ENCODE peak calls at places on chromosomes 13 and 19, in five cellular contexts. One of them, this sample, is unnamed.

GRCh38 chr13:20359335-20359734 is 127.2 kb upstream of the GJB6 start:
- DNase-seq in sigmoid colon: no peak
- DNase-seq in tibial nerve: no peak
- DNase-seq in tibial artery: no peak
- DNase-seq in uterus: no peak
- DNase-seq in this sample: no peak

GRCh38 chr19:33275559-33275932 is 26.8 kb downstream of the CEBPA start:
- DNase-seq in sigmoid colon: no peak
- DNase-seq in tibial nerve: no peak
- DNase-seq in uterus: no peak
- DNase-seq in tibial artery: no peak
- DNase-seq in this sample: no peak

GRCh38 chr13:21901772-21902708 is 231.2 kb downstream of the FGF9 start:
- DNase-seq in tibial artery: no peak
- DNase-seq in uterus: peak
- DNase-seq in tibial nerve: no peak
- DNase-seq in sigmoid colon: no peak
- DNase-seq in this sample: no peak

GRCh38 chr13:26025196-26025595 is 26.6 kb downstream of the SHISA2 start:
- DNase-seq in sigmoid colon: no peak
- DNase-seq in tibial artery: no peak
- DNase-seq in uterus: no peak
- DNase-seq in tibial nerve: no peak
- DNase-seq in this sample: no peak

GRCh38 chr19:55005684-55006488 is 32.2 kb downstream of the GP6 start:
- DNase-seq in tibial artery: no peak
- DNase-seq in uterus: no peak
- DNase-seq in tibial nerve: no peak
- DNase-seq in sigmoid colon: no peak
- DNase-seq in this sample: no peak

GRCh38 chr13:78382481-78382880 is 220.9 kb downstream of the POU4F1 start:
- DNase-seq in tibial nerve: no peak
- DNase-seq in tibial artery: no peak
- DNase-seq in uterus: no peak
- DNase-seq in sigmoid colon: no peak
- DNase-seq in this sample: no peak

GRCh38 chr13:48585456-48585840 is 52.6 kb upstream of the RCBTB2 start:
- DNase-seq in tibial nerve: no peak
- DNase-seq in sigmoid colon: no peak
- DNase-seq in tibial artery: no peak
- DNase-seq in uterus: no peak
- DNase-seq in this sample: no peak

GRCh38 chr19:15195987-15196682 is 4.7 kb downstream of the NOTCH3 start:
- DNase-seq in tibial artery: peak
- DNase-seq in tibial nerve: no peak
- DNase-seq in uterus: no peak
- DNase-seq in sigmoid colon: no peak
- DNase-seq in this sample: no peak

GRCh38 chr13:39688699-39689405 is 33.4 kb downstream of the COG6 start:
- DNase-seq in tibial artery: no peak
- DNase-seq in uterus: no peak
- DNase-seq in sigmoid colon: no peak
- DNase-seq in tibial nerve: no peak
- DNase-seq in this sample: no peak

GRCh38 chr19:37997911-37998344 is 90.9 kb downstream of the SIPA1L3 start:
- DNase-seq in tibial artery: no peak
- DNase-seq in tibial nerve: no peak
- DNase-seq in sigmoid colon: no peak
- DNase-seq in uterus: no peak
- DNase-seq in this sample: no peak

GRCh38 chr19:51802775-51803174 is 7.8 kb downstream of the FPR3 start:
- DNase-seq in sigmoid colon: no peak
- DNase-seq in tibial artery: no peak
- DNase-seq in uterus: no peak
- DNase-seq in tibial nerve: no peak
- DNase-seq in this sample: no peak

GRCh38 chr19:39124136-39124764 is 1.3 kb upstream of the PAK4 start:
- DNase-seq in sigmoid colon: no peak
- DNase-seq in tibial nerve: no peak
- DNase-seq in uterus: no peak
- DNase-seq in tibial artery: no peak
- DNase-seq in this sample: no peak

GRCh38 chr19:13788991-13789390 is 6.3 kb upstream of the ZSWIM4 start:
- DNase-seq in tibial nerve: no peak
- DNase-seq in sigmoid colon: no peak
- DNase-seq in tibial artery: peak
- DNase-seq in uterus: peak
- DNase-seq in this sample: no peak

GRCh38 chr19:48812094-48812929 is 1.5 kb upstream of the BCAT2 start:
- DNase-seq in tibial artery: peak
- DNase-seq in uterus: peak
- DNase-seq in sigmoid colon: peak
- DNase-seq in tibial nerve: peak
- DNase-seq in this sample: peak

GRCh38 chr13:36839281-36839680 is 20.3 kb downstream of the RFXAP start:
- DNase-seq in tibial artery: no peak
- DNase-seq in sigmoid colon: no peak
- DNase-seq in uterus: no peak
- DNase-seq in tibial nerve: no peak
- DNase-seq in this sample: no peak

GRCh38 chr13:73598021-73598712 is 536.0 kb downstream of the KLF12 start:
- DNase-seq in uterus: no peak
- DNase-seq in tibial artery: no peak
- DNase-seq in sigmoid colon: no peak
- DNase-seq in tibial nerve: no peak
- DNase-seq in this sample: no peak

DNA sequence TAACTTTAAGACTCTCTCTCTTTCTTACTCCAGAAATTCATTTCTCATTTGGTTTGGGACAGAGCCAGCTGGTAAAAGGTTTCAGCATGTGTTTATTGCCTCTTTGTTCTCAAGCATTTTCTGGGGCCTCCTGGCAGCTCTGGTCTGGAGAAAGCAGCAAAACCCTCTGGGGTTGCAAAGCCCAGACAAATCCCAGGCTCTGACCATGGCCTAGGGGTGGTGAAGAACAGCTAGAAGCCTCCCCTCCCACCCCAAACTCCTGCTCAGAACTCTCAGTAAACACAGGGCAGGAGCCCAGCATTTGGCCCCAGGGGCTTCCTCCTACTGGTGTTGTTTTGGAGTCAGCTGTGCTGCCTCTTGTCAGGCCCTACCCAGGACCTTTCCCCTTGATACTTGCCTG is 124.2 kb upstream of the SERP2 start:
- DNase-seq in tibial artery: peak
- DNase-seq in tibial nerve: peak
- DNase-seq in uterus: peak
- DNase-seq in sigmoid colon: peak
- DNase-seq in this sample: no peak
- H3K4me3 ChIP-seq in tibial artery: no peak
- H3K4me3 ChIP-seq in tibial nerve: no peak
- H3K4me3 ChIP-seq in uterus: no peak
- H3K4me3 ChIP-seq in sigmoid colon: no peak
- H3K4me3 ChIP-seq in this sample: no peak

DNA sequence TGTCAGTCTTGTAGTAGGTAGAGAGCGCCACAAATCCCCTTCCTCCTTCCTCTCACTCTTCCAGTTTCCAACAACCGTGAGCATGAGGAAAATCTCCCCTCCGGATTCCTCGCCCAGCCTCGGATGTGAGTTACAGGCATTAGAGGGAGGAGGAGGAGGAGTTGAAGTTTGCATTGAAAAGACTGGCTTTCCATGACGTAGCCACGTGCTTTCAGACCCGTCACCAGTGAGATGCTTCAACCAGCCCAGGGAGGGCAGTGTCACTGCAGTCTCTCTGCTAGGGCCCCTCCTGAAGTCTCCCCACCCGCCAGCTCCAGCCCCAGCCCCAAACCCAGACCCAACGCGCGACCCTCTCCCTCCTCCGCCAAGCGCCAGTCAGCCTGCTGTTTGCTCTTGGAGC is 444 bp upstream of the FGF14 start:
- DNase-seq in tibial artery: no peak
- DNase-seq in tibial nerve: no peak
- DNase-seq in sigmoid colon: peak
- DNase-seq in uterus: peak
- DNase-seq in this sample: no peak
- TF ChIP-seq CTCF in tibial artery: no peak
- TF ChIP-seq CTCF in tibial nerve: no peak
- TF ChIP-seq CTCF in sigmoid colon: no peak
- TF ChIP-seq CTCF in uterus: no peak
- TF ChIP-seq CTCF in this sample: no peak

GRCh38 chr19:16326401-16327130 is 1.9 kb downstream of the KLF2 start:
- DNase-seq in tibial artery: no peak
- DNase-seq in tibial nerve: no peak
- DNase-seq in uterus: no peak
- DNase-seq in sigmoid colon: no peak
- DNase-seq in this sample: peak
- H3K4me3 ChIP-seq in tibial artery: peak
- H3K4me3 ChIP-seq in tibial nerve: peak
- H3K4me3 ChIP-seq in uterus: peak
- H3K4me3 ChIP-seq in sigmoid colon: peak
- H3K4me3 ChIP-seq in this sample: peak

DNA sequence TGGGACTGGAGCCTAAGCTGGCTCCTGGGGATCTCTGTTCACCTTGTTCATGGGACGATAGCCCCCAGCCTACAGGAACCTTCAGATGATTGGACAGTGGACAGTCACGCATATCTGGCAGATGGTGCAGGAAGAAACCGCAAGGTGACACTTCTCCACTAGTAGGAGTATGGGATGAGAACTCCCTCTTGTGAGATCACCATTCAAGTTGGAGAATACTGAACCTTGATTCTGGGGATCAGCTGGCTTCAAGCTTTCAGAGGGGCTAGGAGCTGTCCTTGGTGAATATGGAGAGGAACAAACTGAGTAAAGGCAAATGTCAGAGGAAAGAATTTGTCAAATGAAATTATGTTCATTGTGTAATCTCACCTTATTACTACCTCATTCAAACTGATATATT is 204.5 kb downstream of the PDS5B start:
- DNase-seq in sigmoid colon: no peak
- DNase-seq in tibial artery: no peak
- DNase-seq in tibial nerve: no peak
- DNase-seq in uterus: no peak
- DNase-seq in this sample: no peak
- TF ChIP-seq CTCF in sigmoid colon: no peak
- TF ChIP-seq CTCF in tibial artery: no peak
- TF ChIP-seq CTCF in tibial nerve: no peak
- TF ChIP-seq CTCF in uterus: no peak
- TF ChIP-seq CTCF in this sample: no peak

GRCh38 chr13:112850273-112850672 is 118.7 kb upstream of the MCF2L start:
- DNase-seq in uterus: no peak
- DNase-seq in tibial nerve: no peak
- DNase-seq in sigmoid colon: peak
- DNase-seq in tibial artery: no peak
- DNase-seq in this sample: no peak
- H3K4me3 ChIP-seq in uterus: no peak
- H3K4me3 ChIP-seq in tibial nerve: no peak
- H3K4me3 ChIP-seq in sigmoid colon: no peak
- H3K4me3 ChIP-seq in tibial artery: no peak
- H3K4me3 ChIP-seq in this sample: no peak

DNA sequence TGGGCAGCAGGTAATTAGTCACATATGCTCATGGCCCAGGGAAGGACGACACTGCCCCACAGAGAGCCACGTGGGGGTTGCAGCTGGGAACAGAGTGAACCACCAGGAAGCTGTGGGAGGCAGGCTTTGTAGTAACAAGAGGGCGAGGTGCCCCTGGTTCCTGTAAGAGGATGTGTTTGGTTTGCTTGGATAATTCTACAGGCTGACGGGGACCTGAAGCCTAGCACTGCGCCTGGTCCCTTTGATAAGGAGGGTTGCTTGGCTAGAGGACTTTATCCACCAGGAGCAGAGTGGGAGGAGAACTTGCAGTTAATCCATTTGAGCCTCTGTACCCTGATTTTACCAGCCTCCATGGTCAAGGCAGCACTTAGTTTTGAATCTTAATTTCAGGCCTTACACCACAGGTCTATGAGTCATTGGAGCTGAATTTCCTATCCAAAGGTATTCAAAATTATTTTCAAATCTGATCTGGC is 67.4 kb upstream of the CLDN10 start:
- DNase-seq in uterus: no peak
- DNase-seq in tibial artery: no peak
- DNase-seq in tibial nerve: no peak
- DNase-seq in sigmoid colon: no peak
- DNase-seq in this sample: no peak
- TF ChIP-seq CTCF in uterus: no peak
- TF ChIP-seq CTCF in tibial artery: no peak
- TF ChIP-seq CTCF in tibial nerve: no peak
- TF ChIP-seq CTCF in sigmoid colon: no peak
- TF ChIP-seq CTCF in this sample: no peak

GRCh38 chr13:75196112-75196855 is 285.7 kb downstream of the TBC1D4 start:
- DNase-seq in uterus: no peak
- DNase-seq in tibial nerve: no peak
- DNase-seq in tibial artery: no peak
- DNase-seq in sigmoid colon: no peak
- DNase-seq in this sample: no peak
- H3K4me3 ChIP-seq in uterus: no peak
- H3K4me3 ChIP-seq in tibial nerve: no peak
- H3K4me3 ChIP-seq in tibial artery: no peak
- H3K4me3 ChIP-seq in sigmoid colon: no peak
- H3K4me3 ChIP-seq in this sample: peak